ENCODE peak calls at places on chromosomes 7 and 10, in six cellular contexts. S is thoracic aorta, B is tibial artery, R is mammary epithelial cell, U is heart right ventricle, G is heart left ventricle. Z is an unnamed sample.

GRCh38 chr10:104894711-104895110 is 253.6 kb downstream of the SORCS3 start:
- DNase-seq in S (no peak), B (no peak), R (no peak), U (no peak), G (no peak), Z (no peak)

GRCh38 chr10:125629758-125630376 is 53.1 kb downstream of the TEX36 start:
- DNase-seq in S (no peak), B (no peak), R (peak; percentile 46), U (no peak), G (no peak), Z (no peak)

GRCh38 chr7:28686418-28686800 is 271.7 kb downstream of the TRIL start:
- DNase-seq in S (no peak), B (no peak), R (peak; percentile 78), U (no peak), G (no peak), Z (no peak)

GRCh38 chr7:134450296-134451000 is 8.5 kb downstream of the AKR1B1 start:
- DNase-seq in S (no peak), B (no peak), R (no peak), U (no peak), G (no peak), Z (no peak)

GRCh38 chr7:106425017-106425719 is 140.4 kb upstream of the NAMPT start:
- DNase-seq in S (peak; percentile 44), B (peak; percentile 90), R (peak; percentile 99), U (no peak), G (no peak), Z (no peak)

GRCh38 chr10:78579995-78580394 is 488.8 kb upstream of the ZMIZ1 start:
- DNase-seq in S (no peak), B (no peak), R (no peak), U (peak; percentile 78), G (peak; percentile 82), Z (peak; percentile 88)

GRCh38 chr10:24992512-24993133 is 23.3 kb downstream of the ENKUR start:
- DNase-seq in S (no peak), B (no peak), R (no peak), U (no peak), G (no peak), Z (no peak)

GRCh38 chr10:33703897-33704825 is 369.7 kb upstream of the NRP1 start:
- DNase-seq in S (no peak), B (no peak), R (peak; percentile 69), U (no peak), G (no peak), Z (no peak)

GRCh38 chr7:20507157-20507556 is 108.3 kb upstream of the ABCB5 start:
- DNase-seq in S (no peak), B (no peak), R (peak; percentile 18), U (no peak), G (no peak), Z (no peak)

GRCh38 chr10:72097448-72098300 is 9.3 kb upstream of the SPOCK2 start:
- DNase-seq in S (peak; percentile 53), B (no peak), R (peak; percentile 59), U (no peak), G (no peak), Z (no peak)

GRCh38 chr7:4886671-4887070 is 3.2 kb upstream of the RADIL start:
- DNase-seq in S (no peak), B (no peak), R (no peak), U (no peak), G (no peak), Z (no peak)

GRCh38 chr7:102152672-102153585 is 133.7 kb upstream of the SH2B2 start:
- DNase-seq in S (no peak), B (no peak), R (peak; percentile 42), U (peak; percentile 33), G (no peak), Z (no peak)

GRCh38 chr10:78993523-78993922 is 75.2 kb upstream of the ZMIZ1 start:
- DNase-seq in S (no peak), B (no peak), R (no peak), U (no peak), G (peak; percentile 33), Z (no peak)

GRCh38 chr7:128217030-128217805 is 23.9 kb upstream of the LEP start:
- DNase-seq in S (no peak), B (no peak), R (peak; percentile 96), U (no peak), G (no peak), Z (no peak)

GRCh38 chr10:80443531-80443974 is 10.6 kb upstream of the TSPAN14 start:
- DNase-seq in S (no peak), B (no peak), R (no peak), U (no peak), G (no peak), Z (no peak)

GRCh38 chr10:1654247-1654646 is 83.1 kb downstream of the ADARB2 start:
- DNase-seq in S (no peak), B (no peak), R (no peak), U (no peak), G (no peak), Z (no peak)

GRCh38 chr10:44801383-44802327 is 109.5 kb upstream of the TMEM72 start:
- DNase-seq in S (peak; percentile 36), B (peak; percentile 53), R (peak; percentile 78), U (peak; percentile 91), G (peak; percentile 94), Z (no peak)

GRCh38 chr10:69093933-69094332 is 6.0 kb downstream of the SRGN start:
- DNase-seq in S (no peak), B (no peak), R (peak; percentile 14), U (no peak), G (no peak), Z (no peak)

GRCh38 chr7:42175834-42176745 is 60.9 kb downstream of the GLI3 start:
- DNase-seq in S (no peak), B (no peak), R (peak; percentile 69), U (no peak), G (no peak), Z (no peak)

GRCh38 chr7:144531181-144531580 is 127.7 kb upstream of the NOBOX start:
- DNase-seq in S (no peak), B (no peak), R (no peak), U (no peak), G (no peak), Z (no peak)

GRCh38 chr7:48250441-48250951 is 79.2 kb downstream of the ABCA13 start:
- DNase-seq in S (no peak), B (no peak), R (peak; percentile 73), U (no peak), G (no peak), Z (no peak)

GRCh38 chr10:32446701-32447406 is 914 bp downstream of the CCDC7 start:
- DNase-seq in S (no peak), B (no peak), R (no peak), U (no peak), G (no peak), Z (no peak)

GRCh38 chr7:135238112-135238744 is 4.6 kb downstream of the STRA8 start:
- DNase-seq in S (no peak), B (no peak), R (no peak), U (no peak), G (no peak), Z (no peak)

GRCh38 chr10:102121739-102122372 is 1.7 kb upstream of the LDB1 start:
- DNase-seq in S (no peak), B (no peak), R (no peak), U (no peak), G (no peak), Z (no peak)

GRCh38 chr7:26490631-26491624 is 199.3 kb downstream of the SNX10 start:
- DNase-seq in S (no peak), B (no peak), R (peak; percentile 91), U (no peak), G (no peak), Z (peak; percentile 11)

GRCh38 chr7:140625908-140626868 is 14.4 kb downstream of the DENND2A start:
- DNase-seq in S (peak; percentile 32), B (peak; percentile 93), R (peak; percentile 90), U (peak; percentile 91), G (peak; percentile 94), Z (no peak)

GRCh38 chr10:12073526-12073925 is 4.8 kb downstream of the DHTKD1 start:
- DNase-seq in S (no peak), B (no peak), R (no peak), U (no peak), G (no peak), Z (no peak)

GRCh38 chr7:92076509-92076908 is 57.8 kb downstream of the CYP51A1 start:
- DNase-seq in S (no peak), B (no peak), R (peak; percentile 81), U (no peak), G (no peak), Z (no peak)

GRCh38 chr7:138243430-138243829 is 167.2 kb downstream of the AKR1D1 start:
- DNase-seq in S (no peak), B (no peak), R (no peak), U (no peak), G (no peak), Z (no peak)
- TF ChIP-seq CTCF in S (no peak), B (no peak), R (no peak), U (no peak), G (no peak), Z (no peak)

DNA sequence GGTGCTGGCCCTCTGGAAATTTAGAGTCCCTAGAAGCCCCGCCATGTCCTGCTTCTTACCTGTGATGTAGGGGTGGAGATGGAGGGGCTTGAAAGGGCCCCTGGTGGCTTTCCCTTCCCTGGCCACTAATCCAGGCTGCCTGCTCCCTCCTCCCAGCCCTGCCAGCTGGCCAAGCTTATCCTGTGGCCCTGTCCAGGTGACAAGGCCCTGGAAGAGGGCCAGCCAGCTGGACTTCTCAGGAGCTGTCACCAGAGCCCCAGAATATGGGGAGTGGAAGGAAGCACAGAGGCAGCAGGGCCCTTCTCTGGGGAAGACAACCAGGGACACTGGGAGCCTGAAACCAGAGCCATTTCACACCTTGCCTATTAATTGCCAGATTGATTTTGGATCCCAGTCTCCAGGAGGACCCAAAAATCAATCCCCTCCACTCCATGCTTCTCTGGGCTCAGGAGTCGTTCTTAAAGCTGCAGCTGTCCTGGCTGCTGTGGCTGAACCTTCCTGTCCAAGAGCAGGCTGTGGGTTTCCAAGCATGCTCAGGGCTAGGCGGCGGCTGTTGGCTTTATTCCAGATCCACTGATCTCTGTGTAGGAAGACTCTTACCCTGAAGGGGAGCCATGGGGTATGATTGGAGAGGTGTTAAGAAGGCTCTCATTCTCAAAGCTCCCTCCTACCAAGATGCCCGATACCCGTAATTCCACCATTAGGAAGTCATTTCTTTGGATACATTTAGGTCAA is 52.6 kb upstream of the PCBD1 start:
- DNase-seq in S (no peak), B (no peak), R (peak; percentile 38), U (peak; percentile 65), G (peak; percentile 74), Z (no peak)
- H3K27ac ChIP-seq in S (no peak overlapping the region), B (no peak overlapping the region), R (no peak overlapping the region), U (peak overlapping the region; percentile 22), G (peak overlapping the region; percentile 33), Z (no peak overlapping the region)

DNA sequence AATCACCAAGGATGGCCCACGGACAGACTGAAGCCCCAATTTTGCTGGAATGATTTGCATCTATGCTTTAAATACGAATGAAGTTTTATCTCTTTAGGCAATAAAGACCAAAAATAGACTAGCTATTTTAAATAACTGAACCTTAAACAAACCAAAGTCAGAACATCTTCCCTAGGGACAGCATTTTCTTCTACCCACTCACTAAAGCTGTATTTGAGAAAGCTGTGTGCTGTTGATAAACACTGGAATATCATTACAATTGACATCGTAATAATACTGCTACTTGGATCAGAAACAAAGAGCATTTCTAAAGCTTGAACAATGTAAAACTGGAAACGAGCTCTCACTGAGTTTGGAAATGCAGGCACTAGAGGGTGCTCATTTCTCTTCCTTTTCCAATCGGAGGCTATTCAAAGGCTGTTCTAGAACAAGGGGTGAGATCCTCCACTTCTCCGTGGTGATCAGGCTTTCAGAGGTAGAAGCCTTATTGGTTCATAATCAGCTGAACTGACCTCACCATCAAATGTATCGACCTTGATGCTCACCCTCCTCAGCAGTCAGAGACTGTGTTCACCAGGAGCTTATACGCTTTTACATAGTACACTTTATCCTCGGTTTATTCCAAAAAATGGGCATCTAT is 225.3 kb upstream of the PRSS1 start:
- DNase-seq in S (no peak), B (no peak), R (no peak), U (no peak), G (no peak), Z (no peak)
- TF ChIP-seq CTCF in S (no peak), B (no peak), R (no peak), U (no peak), G (no peak), Z (peak; percentile 56)

GRCh38 chr7:130352335-130353074 is 7.9 kb downstream of the CPA5 start:
- DNase-seq in S (no peak), B (no peak), R (peak; percentile 57), U (no peak), G (no peak), Z (no peak)
- H3K27ac ChIP-seq in S (peak overlapping the region; percentile 31), B (peak overlapping the region; percentile 54), R (no peak overlapping the region), U (peak overlapping the region; percentile 51), G (peak overlapping the region; percentile 44), Z (no peak overlapping the region)